ENCODE peak calls at places on chromosome 4, in four cellular contexts. V is K562, B is HepG2, R is WTC11. C is an unnamed sample.
A peak's percentile ranks its signal among the peaks of the same experiment; 100 is the strongest.

GRCh38 chr4:48967101-48967500 is 19.0 kb upstream of the CWH43 start:
- DNase-seq in R (no peak), B (no peak), V (no peak), C (no peak)

GRCh38 chr4:41512139-41512538 is 25.8 kb upstream of the LIMCH1 start:
- DNase-seq in R (no peak), B (no peak), V (no peak), C (no peak)

GRCh38 chr4:38869511-38869910 is 1.9 kb downstream of the FAM114A1 start:
- DNase-seq in V (no peak), B (no peak), R (no peak), C (no peak)

GRCh38 chr4:102402223-102402622 is 56.9 kb upstream of the SLC39A8 start:
- DNase-seq in B (no peak), R (no peak), V (no peak), C (no peak)

GRCh38 chr4:113837397-113837796 is 75.9 kb upstream of the CAMK2D start:
- DNase-seq in B (no peak), V (no peak), R (no peak), C (peak; percentile 43)

GRCh38 chr4:168098257-168098717 is 6.0 kb downstream of the ANXA10 start:
- DNase-seq in R (no peak), B (no peak), V (no peak), C (peak; percentile 11)

GRCh38 chr4:102449751-102450352 is 51.3 kb upstream of the NFKB1 start:
- DNase-seq in V (peak; percentile 22), R (peak; percentile 18), B (peak; percentile 65), C (peak; percentile 18)

GRCh38 chr4:39814403-39815185 is 116.7 kb downstream of the UBE2K start:
- DNase-seq in B (peak; percentile 43), R (no peak), V (no peak), C (peak; percentile 28)

GRCh38 chr4:25313194-25313895 is 771 bp downstream of the ZCCHC4 start:
- DNase-seq in R (no peak), B (peak; percentile 25), V (no peak), C (no peak)

GRCh38 chr4:166324321-166324720 is 451.3 kb downstream of the TLL1 start:
- DNase-seq in B (peak; percentile 38), V (no peak), R (peak; percentile 61), C (peak; percentile 36)

GRCh38 chr4:158810487-158811215 is 41.8 kb downstream of the FNIP2 start:
- DNase-seq in V (no peak), B (no peak), R (no peak), C (peak; percentile 36)

GRCh38 chr4:158282252-158282651 is 72.0 kb downstream of the TMEM144 start:
- DNase-seq in V (no peak), R (no peak), B (no peak), C (no peak)

GRCh38 chr4:184217569-184218131 is at the start of gene ENPP6:
- DNase-seq in B (no peak), V (no peak), R (no peak), C (no peak)

GRCh38 chr4:62670509-62670908 is 1470.4 kb downstream of the ADGRL3 start:
- DNase-seq in V (no peak), B (no peak), R (no peak), C (no peak)
- TF ChIP-seq HMGXB4 in V (no peak), B (no peak), R (no peak), C (no peak)

DNA sequence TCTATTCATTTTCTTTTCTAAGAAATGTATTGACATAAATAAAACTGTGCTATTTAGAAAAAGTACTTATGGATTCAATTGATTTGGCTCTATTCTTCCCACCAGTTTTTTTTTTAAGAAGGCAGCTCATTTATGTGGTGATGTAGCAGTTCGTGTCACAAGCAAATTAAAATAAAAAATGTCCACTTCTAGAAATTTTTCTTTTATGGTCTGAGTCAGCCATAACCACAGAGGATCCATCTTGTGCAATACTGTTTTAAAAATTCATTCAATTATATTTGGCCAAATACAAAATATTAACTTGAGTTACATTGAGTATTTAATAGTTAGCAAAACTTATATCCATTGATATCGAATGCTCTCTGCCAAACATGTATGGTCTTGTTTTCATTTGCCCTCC is 207.9 kb upstream of the FAT1 start:
- DNase-seq in V (no peak), R (no peak), B (no peak), C (no peak)
- TF ChIP-seq HMGXB4 in V (no peak), R (no peak), B (no peak), C (no peak)

DNA sequence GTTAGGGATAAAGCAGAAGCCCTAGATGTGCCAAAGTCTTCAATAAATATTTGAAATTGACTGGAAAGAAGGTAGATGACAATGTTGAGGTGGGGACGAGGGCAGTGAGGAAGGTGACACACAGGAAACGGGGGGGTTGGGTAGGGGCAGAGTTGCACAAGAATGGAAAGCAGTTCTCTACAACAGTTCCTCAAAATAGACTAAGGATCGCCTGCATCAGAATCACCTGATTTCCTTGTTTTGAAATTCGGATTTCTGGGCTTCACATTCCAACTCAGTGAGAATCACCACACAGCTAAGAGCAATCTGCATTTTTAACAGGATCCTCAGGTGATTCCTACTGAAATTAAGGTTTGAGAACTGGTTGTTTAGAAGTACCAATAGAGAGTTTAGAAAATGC is 70.6 kb downstream of the ARFIP1 start:
- DNase-seq in R (peak; percentile 25), B (peak; percentile 7), V (no peak), C (no peak)
- TF ChIP-seq HMGXB4 in R (no peak), B (no peak), V (no peak), C (no peak)

DNA sequence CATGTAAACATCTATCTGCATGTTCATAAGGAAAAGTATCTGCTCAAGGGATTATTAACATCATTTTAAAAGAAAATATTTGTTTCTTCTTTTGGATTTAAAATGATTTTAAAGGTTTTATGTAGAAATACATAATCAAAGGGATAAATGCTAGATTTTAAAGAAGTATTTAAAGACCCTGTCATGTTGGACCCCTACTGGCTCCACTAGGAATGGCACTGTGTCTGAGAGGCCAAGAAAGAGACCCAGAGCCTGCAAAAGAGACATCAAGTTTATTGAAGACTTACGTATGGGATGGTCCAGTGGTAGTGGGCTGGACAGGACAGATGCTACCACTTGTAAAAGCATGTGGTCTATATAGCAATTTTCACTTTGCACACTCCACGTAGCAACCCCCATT is 78.7 kb upstream of the PCDH18 start:
- DNase-seq in B (peak; percentile 1), V (no peak), R (peak; percentile 32), C (peak; percentile 13)
- TF ChIP-seq HMGXB4 in B (no peak), V (no peak), R (no peak), C (no peak)

GRCh38 chr4:141637565-141637964 is 1.2 kb downstream of the IL15 start:
- DNase-seq in B (no peak), V (no peak), R (no peak), C (no peak)

GRCh38 chr4:141635726-141636076 is 682 bp upstream of the IL15 start:
- DNase-seq in B (no peak), R (no peak), V (no peak), C (no peak)

GRCh38 chr4:141636771-141637460 is 533 bp downstream of the IL15 start:
- DNase-seq in R (peak; percentile 50), V (no peak), B (no peak), C (peak; percentile 54)

GRCh38 chr4:141640692-141641091 is 4.3 kb downstream of the IL15 start:
- DNase-seq in B (no peak), R (no peak), V (no peak), C (no peak)

DNA sequence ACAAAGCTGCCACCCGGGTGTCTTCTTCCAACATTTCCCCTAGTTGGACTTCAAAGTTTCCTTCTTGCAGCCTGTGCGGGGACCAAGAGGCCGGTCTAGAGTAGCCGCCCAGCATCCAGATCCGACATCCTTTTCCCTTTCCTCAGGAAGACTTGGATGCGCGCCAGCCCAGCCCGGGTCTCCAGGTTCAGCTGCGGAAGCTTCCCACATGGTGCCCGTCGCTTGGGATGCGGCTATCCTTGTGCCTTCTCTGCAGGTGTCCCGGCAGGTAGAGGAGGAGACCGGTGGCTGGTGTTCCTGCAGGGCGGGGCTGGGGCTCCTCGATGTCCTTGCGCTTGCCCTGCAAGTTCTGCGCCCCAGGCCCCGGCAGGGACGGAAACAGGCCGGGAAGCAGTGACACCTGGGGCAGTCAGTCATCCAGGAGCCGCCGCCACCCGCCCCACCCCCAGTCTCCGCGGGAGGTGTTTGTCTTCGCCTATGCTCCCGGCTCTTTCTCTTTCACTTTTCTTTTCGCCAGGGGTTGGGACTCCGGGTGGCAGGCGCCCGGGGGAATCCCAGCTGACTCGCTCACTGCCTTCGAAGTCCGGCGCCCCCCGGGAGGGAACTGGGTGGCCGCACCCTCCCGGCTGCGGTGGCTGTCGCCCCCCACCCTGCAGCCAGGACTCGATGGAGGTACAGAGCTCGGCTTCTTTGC is at the start of gene IL15:
- DNase-seq in B (peak; percentile 16), R (peak; percentile 77), V (no peak), C (peak; percentile 77)
- TF ChIP-seq HMGXB4 in B (no peak), R (no peak), V (no peak), C (no peak)

GRCh38 chr4:14434916-14435315 is 567.4 kb upstream of the CPEB2 start:
- DNase-seq in R (no peak), V (no peak), B (no peak), C (no peak)
- TF ChIP-seq HMGXB4 in R (no peak), V (no peak), B (no peak), C (no peak)